ENCODE peak calls at places on chromosomes 7 and 10, in four cellular contexts. One of them, this sample, is unnamed.
A peak's percentile ranks its signal among the peaks of the same experiment; 100 is the strongest.

GRCh38 chr7:70776627-70777101 is 355.3 kb upstream of the GALNT17 start:
- DNase-seq in activated CD8-positive, alpha-beta T cell treated with anti-CD3 and anti-CD28 coated beads for 36 hours: peak; percentile 37
- DNase-seq in RWPE1: no peak
- DNase-seq in posterior vena cava: no peak
- DNase-seq in this sample: no peak

GRCh38 chr7:28410628-28411578 is 1.4 kb upstream of the CREB5 start:
- DNase-seq in activated CD8-positive, alpha-beta T cell treated with anti-CD3 and anti-CD28 coated beads for 36 hours: peak; percentile 23
- DNase-seq in RWPE1: no peak
- DNase-seq in posterior vena cava: peak; percentile 83
- DNase-seq in this sample: peak; percentile 85

GRCh38 chr7:17406756-17407155 is 108.3 kb downstream of the AHR start:
- DNase-seq in activated CD8-positive, alpha-beta T cell treated with anti-CD3 and anti-CD28 coated beads for 36 hours: no peak
- DNase-seq in RWPE1: no peak
- DNase-seq in posterior vena cava: no peak
- DNase-seq in this sample: no peak

GRCh38 chr7:36810032-36810431 is 85.7 kb upstream of the AOAH start:
- DNase-seq in activated CD8-positive, alpha-beta T cell treated with anti-CD3 and anti-CD28 coated beads for 36 hours: no peak
- DNase-seq in RWPE1: no peak
- DNase-seq in posterior vena cava: no peak
- DNase-seq in this sample: no peak

GRCh38 chr10:47346572-47347302 is 1.4 kb upstream of the RBP3 start:
- DNase-seq in activated CD8-positive, alpha-beta T cell treated with anti-CD3 and anti-CD28 coated beads for 36 hours: no peak
- DNase-seq in RWPE1: peak; percentile 8
- DNase-seq in posterior vena cava: peak; percentile 51
- DNase-seq in this sample: no peak

GRCh38 chr7:42227523-42227922 is 9.5 kb downstream of the GLI3 start:
- DNase-seq in activated CD8-positive, alpha-beta T cell treated with anti-CD3 and anti-CD28 coated beads for 36 hours: peak; percentile 75
- DNase-seq in RWPE1: no peak
- DNase-seq in posterior vena cava: no peak
- DNase-seq in this sample: no peak

GRCh38 chr10:6924166-6924565 is 344.1 kb upstream of the PRKCQ start:
- DNase-seq in activated CD8-positive, alpha-beta T cell treated with anti-CD3 and anti-CD28 coated beads for 36 hours: no peak
- DNase-seq in RWPE1: peak; percentile 75
- DNase-seq in posterior vena cava: no peak
- DNase-seq in this sample: no peak

GRCh38 chr10:48498940-48499510 is 105.8 kb downstream of the ARHGAP22 start:
- DNase-seq in activated CD8-positive, alpha-beta T cell treated with anti-CD3 and anti-CD28 coated beads for 36 hours: no peak
- DNase-seq in RWPE1: no peak
- DNase-seq in posterior vena cava: no peak
- DNase-seq in this sample: no peak

GRCh38 chr7:84412161-84412969 is 217.8 kb upstream of the SEMA3A start:
- DNase-seq in activated CD8-positive, alpha-beta T cell treated with anti-CD3 and anti-CD28 coated beads for 36 hours: no peak
- DNase-seq in RWPE1: peak; percentile 73
- DNase-seq in posterior vena cava: no peak
- DNase-seq in this sample: no peak

GRCh38 chr7:104530243-104530642 is 201.8 kb downstream of the LHFPL3 start:
- DNase-seq in activated CD8-positive, alpha-beta T cell treated with anti-CD3 and anti-CD28 coated beads for 36 hours: no peak
- DNase-seq in RWPE1: no peak
- DNase-seq in posterior vena cava: no peak
- DNase-seq in this sample: no peak

GRCh38 chr7:142359694-142360279 is 101.9 kb upstream of the PRSS58 start:
- DNase-seq in activated CD8-positive, alpha-beta T cell treated with anti-CD3 and anti-CD28 coated beads for 36 hours: no peak
- DNase-seq in RWPE1: no peak
- DNase-seq in posterior vena cava: no peak
- DNase-seq in this sample: no peak

GRCh38 chr10:104267721-104268690 is 978 bp upstream of the GSTO2 start:
- DNase-seq in activated CD8-positive, alpha-beta T cell treated with anti-CD3 and anti-CD28 coated beads for 36 hours: peak; percentile 58
- DNase-seq in RWPE1: no peak
- DNase-seq in posterior vena cava: no peak
- DNase-seq in this sample: no peak

GRCh38 chr7:28980504-28981281 is 22.6 kb upstream of the TRIL start:
- DNase-seq in activated CD8-positive, alpha-beta T cell treated with anti-CD3 and anti-CD28 coated beads for 36 hours: no peak
- DNase-seq in RWPE1: no peak
- DNase-seq in posterior vena cava: no peak
- DNase-seq in this sample: no peak

GRCh38 chr7:25456467-25457171 is 228.3 kb upstream of the NPVF start:
- DNase-seq in activated CD8-positive, alpha-beta T cell treated with anti-CD3 and anti-CD28 coated beads for 36 hours: no peak
- DNase-seq in RWPE1: no peak
- DNase-seq in posterior vena cava: no peak
- DNase-seq in this sample: peak; percentile 68

GRCh38 chr10:69403519-69403918 is 13.2 kb downstream of the TACR2 start:
- DNase-seq in activated CD8-positive, alpha-beta T cell treated with anti-CD3 and anti-CD28 coated beads for 36 hours: no peak
- DNase-seq in RWPE1: no peak
- DNase-seq in posterior vena cava: no peak
- DNase-seq in this sample: no peak